ENCODE peak calls at places on chromosomes 16 and 17, in five cellular contexts. One of them, this sample, is unnamed.

GRCh38 chr16:67406628-67407027 is 9.6 kb downstream of the ZDHHC1 start:
- DNase-seq in fibroblast of pulmonary artery: peak; percentile 71
- DNase-seq in cardiac muscle cell: peak; percentile 60
- DNase-seq in CD4-positive, alpha-beta memory T cell: no peak
- DNase-seq in lower leg skin: no peak
- DNase-seq in this sample: no peak

GRCh38 chr17:64694207-64694606 is 32.1 kb upstream of the SMURF2 start:
- DNase-seq in fibroblast of pulmonary artery: peak; percentile 79
- DNase-seq in cardiac muscle cell: peak; percentile 59
- DNase-seq in CD4-positive, alpha-beta memory T cell: no peak
- DNase-seq in lower leg skin: peak; percentile 80
- DNase-seq in this sample: no peak

GRCh38 chr17:1779571-1780074 is 17.8 kb downstream of the SERPINF1 start:
- DNase-seq in fibroblast of pulmonary artery: peak; percentile 98
- DNase-seq in cardiac muscle cell: peak; percentile 99
- DNase-seq in CD4-positive, alpha-beta memory T cell: no peak
- DNase-seq in lower leg skin: peak; percentile 80
- DNase-seq in this sample: no peak

GRCh38 chr16:48438414-48438813 is 53.2 kb upstream of the SIAH1 start:
- DNase-seq in fibroblast of pulmonary artery: no peak
- DNase-seq in cardiac muscle cell: no peak
- DNase-seq in CD4-positive, alpha-beta memory T cell: no peak
- DNase-seq in lower leg skin: no peak
- DNase-seq in this sample: no peak

GRCh38 chr17:47317119-47317518 is 6.6 kb upstream of the EFCAB13 start:
- DNase-seq in fibroblast of pulmonary artery: peak; percentile 39
- DNase-seq in cardiac muscle cell: peak; percentile 52
- DNase-seq in CD4-positive, alpha-beta memory T cell: no peak
- DNase-seq in lower leg skin: peak; percentile 53
- DNase-seq in this sample: no peak

GRCh38 chr17:50026901-50027638 is 28.8 kb upstream of the ITGA3 start:
- DNase-seq in fibroblast of pulmonary artery: peak; percentile 88
- DNase-seq in cardiac muscle cell: peak; percentile 85
- DNase-seq in CD4-positive, alpha-beta memory T cell: peak; percentile 70
- DNase-seq in lower leg skin: peak; percentile 81
- DNase-seq in this sample: peak; percentile 30

GRCh38 chr17:63587770-63588169 is 12.9 kb upstream of the TACO1 start:
- DNase-seq in fibroblast of pulmonary artery: no peak
- DNase-seq in cardiac muscle cell: no peak
- DNase-seq in CD4-positive, alpha-beta memory T cell: no peak
- DNase-seq in lower leg skin: no peak
- DNase-seq in this sample: no peak

GRCh38 chr17:50842506-50843149 is 7.2 kb downstream of the WFIKKN2 start:
- DNase-seq in fibroblast of pulmonary artery: no peak
- DNase-seq in cardiac muscle cell: no peak
- DNase-seq in CD4-positive, alpha-beta memory T cell: no peak
- DNase-seq in lower leg skin: no peak
- DNase-seq in this sample: no peak

GRCh38 chr16:3142770-3143169 is 7.9 kb downstream of the ZNF213 start:
- DNase-seq in fibroblast of pulmonary artery: no peak
- DNase-seq in cardiac muscle cell: no peak
- DNase-seq in CD4-positive, alpha-beta memory T cell: no peak
- DNase-seq in lower leg skin: no peak
- DNase-seq in this sample: no peak

GRCh38 chr17:83200231-83200699 is 120.9 kb downstream of the METRNL start:
- DNase-seq in fibroblast of pulmonary artery: no peak
- DNase-seq in cardiac muscle cell: no peak
- DNase-seq in CD4-positive, alpha-beta memory T cell: peak; percentile 43
- DNase-seq in lower leg skin: peak; percentile 69
- DNase-seq in this sample: no peak

GRCh38 chr16:88622866-88623265 is 15.5 kb upstream of the IL17C start:
- DNase-seq in fibroblast of pulmonary artery: no peak
- DNase-seq in cardiac muscle cell: no peak
- DNase-seq in CD4-positive, alpha-beta memory T cell: no peak
- DNase-seq in lower leg skin: no peak
- DNase-seq in this sample: no peak

GRCh38 chr16:23351360-23351759 is 49.3 kb downstream of the SCNN1B start:
- DNase-seq in fibroblast of pulmonary artery: no peak
- DNase-seq in cardiac muscle cell: no peak
- DNase-seq in CD4-positive, alpha-beta memory T cell: no peak
- DNase-seq in lower leg skin: no peak
- DNase-seq in this sample: no peak

GRCh38 chr17:60905709-60906108 is 228.1 kb downstream of the BCAS3 start:
- DNase-seq in fibroblast of pulmonary artery: no peak
- DNase-seq in cardiac muscle cell: no peak
- DNase-seq in CD4-positive, alpha-beta memory T cell: no peak
- DNase-seq in lower leg skin: no peak
- DNase-seq in this sample: no peak

GRCh38 chr16:88315543-88316105 is 67.1 kb upstream of the ZNF469 start:
- DNase-seq in fibroblast of pulmonary artery: peak; percentile 63
- DNase-seq in cardiac muscle cell: peak; percentile 72
- DNase-seq in CD4-positive, alpha-beta memory T cell: no peak
- DNase-seq in lower leg skin: no peak
- DNase-seq in this sample: no peak

GRCh38 chr16:68636818-68637217 is 8.3 kb upstream of the CDH3 start:
- DNase-seq in fibroblast of pulmonary artery: peak; percentile 8
- DNase-seq in cardiac muscle cell: no peak
- DNase-seq in CD4-positive, alpha-beta memory T cell: no peak
- DNase-seq in lower leg skin: no peak
- DNase-seq in this sample: no peak

GRCh38 chr17:71055128-71055527 is 885.8 kb downstream of the KCNJ2 start:
- DNase-seq in fibroblast of pulmonary artery: peak; percentile 33
- DNase-seq in cardiac muscle cell: peak; percentile 8
- DNase-seq in CD4-positive, alpha-beta memory T cell: no peak
- DNase-seq in lower leg skin: no peak
- DNase-seq in this sample: no peak

GRCh38 chr17:11240841-11241610 is at the start of gene SHISA6:
- DNase-seq in fibroblast of pulmonary artery: no peak
- DNase-seq in cardiac muscle cell: no peak
- DNase-seq in CD4-positive, alpha-beta memory T cell: no peak
- DNase-seq in lower leg skin: no peak
- DNase-seq in this sample: no peak

GRCh38 chr16:24538756-24539294 is 541 bp upstream of the RBBP6 start:
- DNase-seq in fibroblast of pulmonary artery: no peak
- DNase-seq in cardiac muscle cell: no peak
- DNase-seq in CD4-positive, alpha-beta memory T cell: no peak
- DNase-seq in lower leg skin: no peak
- DNase-seq in this sample: no peak

GRCh38 chr16:85443116-85443515 is 170.0 kb upstream of the GSE1 start:
- DNase-seq in fibroblast of pulmonary artery: no peak
- DNase-seq in cardiac muscle cell: no peak
- DNase-seq in CD4-positive, alpha-beta memory T cell: no peak
- DNase-seq in lower leg skin: no peak
- DNase-seq in this sample: no peak

GRCh38 chr17:28953444-28954118 is 2.3 kb upstream of the PHF12 start:
- DNase-seq in fibroblast of pulmonary artery: peak; percentile 64
- DNase-seq in cardiac muscle cell: peak; percentile 61
- DNase-seq in CD4-positive, alpha-beta memory T cell: peak; percentile 19
- DNase-seq in lower leg skin: peak; percentile 46
- DNase-seq in this sample: peak; percentile 64

GRCh38 chr16:21702259-21702658 is 38.5 kb downstream of the OTOA start:
- DNase-seq in fibroblast of pulmonary artery: no peak
- DNase-seq in cardiac muscle cell: no peak
- DNase-seq in CD4-positive, alpha-beta memory T cell: no peak
- DNase-seq in lower leg skin: no peak
- DNase-seq in this sample: no peak

GRCh38 chr16:86854058-86854621 is 275.8 kb downstream of the FOXL1 start:
- DNase-seq in fibroblast of pulmonary artery: no peak
- DNase-seq in cardiac muscle cell: peak; percentile 10
- DNase-seq in CD4-positive, alpha-beta memory T cell: no peak
- DNase-seq in lower leg skin: peak; percentile 42
- DNase-seq in this sample: no peak

GRCh38 chr17:66306413-66306812 is 4.0 kb downstream of the PRKCA start:
- DNase-seq in fibroblast of pulmonary artery: peak; percentile 54
- DNase-seq in cardiac muscle cell: peak; percentile 38
- DNase-seq in CD4-positive, alpha-beta memory T cell: no peak
- DNase-seq in lower leg skin: no peak
- DNase-seq in this sample: no peak

GRCh38 chr16:27748868-27749546 is 199.1 kb downstream of the KATNIP start:
- DNase-seq in fibroblast of pulmonary artery: peak; percentile 65
- DNase-seq in cardiac muscle cell: peak; percentile 66
- DNase-seq in CD4-positive, alpha-beta memory T cell: peak; percentile 33
- DNase-seq in lower leg skin: peak; percentile 77
- DNase-seq in this sample: peak; percentile 81

GRCh38 chr17:66762276-66762675 is 72.6 kb upstream of the CACNG5 start:
- DNase-seq in fibroblast of pulmonary artery: no peak
- DNase-seq in cardiac muscle cell: no peak
- DNase-seq in CD4-positive, alpha-beta memory T cell: no peak
- DNase-seq in lower leg skin: no peak
- DNase-seq in this sample: no peak

GRCh38 chr16:5412721-5413120 is 315.1 kb upstream of the EEF2KMT start:
- DNase-seq in fibroblast of pulmonary artery: no peak
- DNase-seq in cardiac muscle cell: no peak
- DNase-seq in CD4-positive, alpha-beta memory T cell: no peak
- DNase-seq in lower leg skin: no peak
- DNase-seq in this sample: no peak

GRCh38 chr17:37786481-37786880 is 41.6 kb upstream of the HNF1B start:
- DNase-seq in fibroblast of pulmonary artery: peak; percentile 24
- DNase-seq in cardiac muscle cell: no peak
- DNase-seq in CD4-positive, alpha-beta memory T cell: no peak
- DNase-seq in lower leg skin: no peak
- DNase-seq in this sample: no peak

DNA sequence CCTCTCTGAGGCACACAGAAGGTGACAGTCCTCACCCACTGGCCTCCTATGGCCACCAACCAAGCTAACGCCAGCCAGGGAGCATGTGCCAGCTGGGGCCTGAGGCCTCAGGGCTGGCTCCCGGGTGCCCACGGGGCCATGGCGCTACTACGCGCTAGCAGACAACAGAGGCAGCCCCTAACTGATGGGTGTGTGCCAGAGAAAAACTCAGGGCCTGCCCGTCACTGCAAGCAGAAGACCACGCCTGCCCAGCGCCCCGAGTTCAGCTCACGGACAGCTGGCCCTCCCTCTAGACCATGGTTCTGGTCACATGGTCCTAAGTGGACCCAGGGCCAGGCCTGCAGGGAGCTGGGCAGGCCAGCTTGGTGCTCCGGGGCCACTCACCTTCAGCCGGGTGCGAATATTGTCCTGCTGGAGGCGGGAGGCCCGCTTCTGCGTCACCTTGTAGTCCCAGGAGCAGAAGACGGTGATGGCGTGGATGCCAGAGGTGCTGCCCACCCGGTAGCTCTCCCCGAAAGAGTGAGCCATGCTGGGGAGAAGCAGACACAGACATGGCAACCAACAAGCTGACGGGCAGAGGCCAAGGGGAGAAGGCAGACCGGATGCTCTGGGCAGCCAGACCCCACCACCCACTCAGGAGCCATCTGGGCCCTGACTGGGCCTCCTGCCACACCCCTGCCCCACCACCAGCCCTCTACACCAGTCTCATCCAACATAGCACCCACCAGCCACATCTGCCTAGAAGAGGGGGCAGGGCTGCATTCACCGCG is 6.1 kb downstream of the TMC6 start:
- DNase-seq in fibroblast of pulmonary artery: no peak
- DNase-seq in cardiac muscle cell: no peak
- DNase-seq in CD4-positive, alpha-beta memory T cell: no peak
- DNase-seq in lower leg skin: no peak
- DNase-seq in this sample: no peak
- H3K4me3 ChIP-seq in fibroblast of pulmonary artery: no peak overlapping the region
- H3K4me3 ChIP-seq in cardiac muscle cell: no peak overlapping the region
- H3K4me3 ChIP-seq in CD4-positive, alpha-beta memory T cell: peak overlapping the region; percentile 69
- H3K4me3 ChIP-seq in lower leg skin: no peak overlapping the region
- H3K4me3 ChIP-seq in this sample: no peak overlapping the region

GRCh38 chr16:15751940-15752339 is 101.9 kb downstream of the NDE1 start:
- DNase-seq in fibroblast of pulmonary artery: no peak
- DNase-seq in cardiac muscle cell: no peak
- DNase-seq in CD4-positive, alpha-beta memory T cell: no peak
- DNase-seq in lower leg skin: no peak
- DNase-seq in this sample: no peak

GRCh38 chr16:15748654-15749053 is 98.6 kb downstream of the NDE1 start:
- DNase-seq in fibroblast of pulmonary artery: no peak
- DNase-seq in cardiac muscle cell: no peak
- DNase-seq in CD4-positive, alpha-beta memory T cell: no peak
- DNase-seq in lower leg skin: no peak
- DNase-seq in this sample: no peak

GRCh38 chr16:15747937-15748336 is 97.9 kb downstream of the NDE1 start:
- DNase-seq in fibroblast of pulmonary artery: no peak
- DNase-seq in cardiac muscle cell: no peak
- DNase-seq in CD4-positive, alpha-beta memory T cell: no peak
- DNase-seq in lower leg skin: no peak
- DNase-seq in this sample: no peak

GRCh38 chr16:15749371-15749770 is 99.3 kb downstream of the NDE1 start:
- DNase-seq in fibroblast of pulmonary artery: no peak
- DNase-seq in cardiac muscle cell: no peak
- DNase-seq in CD4-positive, alpha-beta memory T cell: no peak
- DNase-seq in lower leg skin: no peak
- DNase-seq in this sample: no peak

DNA sequence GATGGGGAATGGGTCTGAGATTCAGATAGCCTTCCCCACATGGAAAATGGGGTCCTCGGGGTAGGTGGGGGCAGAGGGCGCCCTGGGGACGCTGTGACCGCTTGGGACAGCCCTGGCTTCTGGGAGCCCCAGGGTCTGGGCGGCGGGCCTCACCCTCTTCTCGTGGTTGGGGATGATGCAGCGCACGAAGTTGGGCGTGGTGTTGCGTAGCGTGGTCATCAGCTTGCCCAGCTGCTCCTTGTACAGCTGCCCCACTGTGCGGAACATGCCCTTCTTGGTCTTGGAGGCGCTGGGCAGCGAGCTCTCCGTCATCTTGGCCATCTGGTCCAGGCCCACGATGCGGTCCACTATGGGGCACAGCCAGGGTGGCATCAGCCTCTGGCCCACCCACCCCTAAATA is 99.9 kb downstream of the NDE1 start:
- DNase-seq in fibroblast of pulmonary artery: no peak
- DNase-seq in cardiac muscle cell: no peak
- DNase-seq in CD4-positive, alpha-beta memory T cell: no peak
- DNase-seq in lower leg skin: no peak
- DNase-seq in this sample: no peak
- H3K4me3 ChIP-seq in fibroblast of pulmonary artery: no peak overlapping the region
- H3K4me3 ChIP-seq in cardiac muscle cell: no peak overlapping the region
- H3K4me3 ChIP-seq in CD4-positive, alpha-beta memory T cell: no peak overlapping the region
- H3K4me3 ChIP-seq in lower leg skin: no peak overlapping the region
- H3K4me3 ChIP-seq in this sample: no peak overlapping the region

GRCh38 chr17:14302421-14303099 is 1.7 kb downstream of the HS3ST3B1 start:
- DNase-seq in fibroblast of pulmonary artery: peak; percentile 83
- DNase-seq in cardiac muscle cell: peak; percentile 92
- DNase-seq in CD4-positive, alpha-beta memory T cell: peak; percentile 84
- DNase-seq in lower leg skin: peak; percentile 62
- DNase-seq in this sample: peak; percentile 47

GRCh38 chr17:14303343-14304221 is 2.7 kb downstream of the HS3ST3B1 start:
- DNase-seq in fibroblast of pulmonary artery: no peak
- DNase-seq in cardiac muscle cell: peak; percentile 41
- DNase-seq in CD4-positive, alpha-beta memory T cell: peak; percentile 59
- DNase-seq in lower leg skin: no peak
- DNase-seq in this sample: no peak

GRCh38 chr17:14304876-14305636 is 4.2 kb downstream of the HS3ST3B1 start:
- DNase-seq in fibroblast of pulmonary artery: no peak
- DNase-seq in cardiac muscle cell: no peak
- DNase-seq in CD4-positive, alpha-beta memory T cell: no peak
- DNase-seq in lower leg skin: no peak
- DNase-seq in this sample: no peak

GRCh38 chr17:14305785-14306496 is 5.1 kb downstream of the HS3ST3B1 start:
- DNase-seq in fibroblast of pulmonary artery: no peak
- DNase-seq in cardiac muscle cell: no peak
- DNase-seq in CD4-positive, alpha-beta memory T cell: no peak
- DNase-seq in lower leg skin: no peak
- DNase-seq in this sample: no peak

GRCh38 chr17:14304222-14304844 is 3.5 kb downstream of the HS3ST3B1 start:
- DNase-seq in fibroblast of pulmonary artery: no peak
- DNase-seq in cardiac muscle cell: no peak
- DNase-seq in CD4-positive, alpha-beta memory T cell: no peak
- DNase-seq in lower leg skin: no peak
- DNase-seq in this sample: no peak
- H3K4me3 ChIP-seq in fibroblast of pulmonary artery: peak overlapping the region; percentile 85
- H3K4me3 ChIP-seq in cardiac muscle cell: peak overlapping the region; percentile 67
- H3K4me3 ChIP-seq in CD4-positive, alpha-beta memory T cell: peak overlapping the region; percentile 96
- H3K4me3 ChIP-seq in lower leg skin: no peak overlapping the region
- H3K4me3 ChIP-seq in this sample: no peak overlapping the region

GRCh38 chr17:17693253-17693954 is 12.1 kb downstream of the RAI1 start:
- DNase-seq in fibroblast of pulmonary artery: no peak
- DNase-seq in cardiac muscle cell: peak; percentile 56
- DNase-seq in CD4-positive, alpha-beta memory T cell: no peak
- DNase-seq in lower leg skin: no peak
- DNase-seq in this sample: no peak
- H3K4me3 ChIP-seq in fibroblast of pulmonary artery: no peak overlapping the region
- H3K4me3 ChIP-seq in cardiac muscle cell: no peak overlapping the region
- H3K4me3 ChIP-seq in CD4-positive, alpha-beta memory T cell: no peak overlapping the region
- H3K4me3 ChIP-seq in lower leg skin: no peak overlapping the region
- H3K4me3 ChIP-seq in this sample: peak overlapping the region; percentile 48

This sample was measured in Jurkat, Clone E6-1.